ENCODE peak calls at places on chromosomes 3 and 15, in four cellular contexts. One of them, this sample, is unnamed.

GRCh38 chr3:126340943-126341754 is 16.1 kb downstream of the KLF15 start:
- DNase-seq in HepG2: peak; percentile 47
- DNase-seq in A549: no peak
- DNase-seq in GM12878: no peak
- DNase-seq in this sample: no peak

GRCh38 chr3:7915356-7915755 is 586.3 kb upstream of the LMCD1 start:
- DNase-seq in HepG2: no peak
- DNase-seq in GM12878: no peak
- DNase-seq in A549: no peak
- DNase-seq in this sample: no peak

GRCh38 chr15:89833966-89834365 is 19.3 kb upstream of the ANPEP start:
- DNase-seq in GM12878: no peak
- DNase-seq in A549: no peak
- DNase-seq in HepG2: no peak
- DNase-seq in this sample: no peak

GRCh38 chr3:37217098-37217849 is 42.9 kb upstream of the LRRFIP2 start:
- DNase-seq in A549: no peak
- DNase-seq in HepG2: peak; percentile 81
- DNase-seq in GM12878: no peak
- DNase-seq in this sample: no peak

GRCh38 chr3:15713364-15713763 is 84.4 kb downstream of the ANKRD28 start:
- DNase-seq in A549: no peak
- DNase-seq in GM12878: no peak
- DNase-seq in HepG2: no peak
- DNase-seq in this sample: no peak

GRCh38 chr15:46277451-46277850 is 642.6 kb downstream of the SQOR start:
- DNase-seq in A549: no peak
- DNase-seq in HepG2: no peak
- DNase-seq in GM12878: no peak
- DNase-seq in this sample: no peak

GRCh38 chr3:99864289-99864688 is 46.6 kb downstream of the CMSS1 start:
- DNase-seq in GM12878: no peak
- DNase-seq in A549: no peak
- DNase-seq in HepG2: no peak
- DNase-seq in this sample: no peak

GRCh38 chr15:39786444-39787056 is 3.9 kb upstream of the FSIP1 start:
- DNase-seq in A549: peak; percentile 44
- DNase-seq in GM12878: no peak
- DNase-seq in HepG2: peak; percentile 47
- DNase-seq in this sample: peak; percentile 93

GRCh38 chr3:157752952-157753351 is 249.7 kb upstream of the VEPH1 start:
- DNase-seq in GM12878: no peak
- DNase-seq in A549: no peak
- DNase-seq in HepG2: no peak
- DNase-seq in this sample: no peak

GRCh38 chr3:40989141-40990061 is 209.9 kb upstream of the CTNNB1 start:
- DNase-seq in HepG2: no peak
- DNase-seq in GM12878: no peak
- DNase-seq in A549: no peak
- DNase-seq in this sample: no peak

GRCh38 chr3:107416886-107417285 is 39.6 kb downstream of the CCDC54 start:
- DNase-seq in A549: no peak
- DNase-seq in GM12878: no peak
- DNase-seq in HepG2: no peak
- DNase-seq in this sample: no peak

GRCh38 chr15:94858011-94858410 is 626.6 kb downstream of the MCTP2 start:
- DNase-seq in GM12878: no peak
- DNase-seq in A549: no peak
- DNase-seq in HepG2: no peak
- DNase-seq in this sample: peak; percentile 39

GRCh38 chr15:90463381-90463780 is 66.3 kb upstream of the CRTC3 start:
- DNase-seq in GM12878: no peak
- DNase-seq in A549: peak; percentile 14
- DNase-seq in HepG2: no peak
- DNase-seq in this sample: no peak

GRCh38 chr15:67595572-67595971 is 53.1 kb downstream of the MAP2K5 start:
- DNase-seq in HepG2: no peak
- DNase-seq in A549: no peak
- DNase-seq in GM12878: no peak
- DNase-seq in this sample: no peak

GRCh38 chr3:192516850-192517249 is 210.5 kb downstream of the FGF12 start:
- DNase-seq in GM12878: no peak
- DNase-seq in HepG2: no peak
- DNase-seq in A549: no peak
- DNase-seq in this sample: no peak

GRCh38 chr3:114527036-114527644 is 233.3 kb downstream of the TIGIT start:
- DNase-seq in HepG2: peak; percentile 9
- DNase-seq in GM12878: no peak
- DNase-seq in A549: peak; percentile 14
- DNase-seq in this sample: peak; percentile 60

GRCh38 chr3:56858331-56858730 is 56.6 kb upstream of the ARHGEF3 start:
- DNase-seq in HepG2: peak; percentile 25
- DNase-seq in A549: no peak
- DNase-seq in GM12878: no peak
- DNase-seq in this sample: no peak

GRCh38 chr3:190099099-190099498 is 21.6 kb downstream of the P3H2 start:
- DNase-seq in GM12878: no peak
- DNase-seq in HepG2: no peak
- DNase-seq in A549: no peak
- DNase-seq in this sample: no peak

GRCh38 chr3:142237891-142238290 is 12.5 kb upstream of the GK5 start:
- DNase-seq in GM12878: no peak
- DNase-seq in A549: no peak
- DNase-seq in HepG2: no peak
- DNase-seq in this sample: no peak
- TF ChIP-seq JUNB in GM12878: no peak
- TF ChIP-seq JUNB in A549: no peak
- TF ChIP-seq JUNB in HepG2: no peak
- TF ChIP-seq JUNB in this sample: no peak

DNA sequence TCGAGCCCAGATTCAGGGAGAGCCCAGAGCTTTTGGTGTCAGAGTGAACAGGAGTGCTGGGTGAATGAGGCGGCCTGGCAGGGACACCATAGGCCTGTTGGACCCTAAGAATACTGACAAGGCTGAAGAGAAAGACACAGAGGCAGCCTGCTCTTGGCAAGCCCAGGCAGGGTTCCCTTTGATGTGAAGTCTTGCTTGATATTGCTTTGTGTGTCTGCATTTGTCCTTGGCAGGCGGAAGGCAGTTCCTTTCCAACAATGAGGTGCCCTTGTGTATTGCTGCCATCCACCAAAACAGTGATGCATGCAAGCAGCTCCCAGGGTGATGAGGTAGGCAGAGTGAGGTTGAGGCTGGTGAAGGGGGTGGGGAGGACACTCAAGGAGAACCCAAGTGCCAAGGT is 152.7 kb upstream of the TSC22D2 start:
- DNase-seq in A549: no peak
- DNase-seq in HepG2: peak; percentile 7
- DNase-seq in GM12878: no peak
- DNase-seq in this sample: no peak
- TF ChIP-seq JUNB in A549: no peak
- TF ChIP-seq JUNB in HepG2: no peak
- TF ChIP-seq JUNB in GM12878: no peak
- TF ChIP-seq JUNB in this sample: no peak

GRCh38 chr15:65901336-65901735 is 32.0 kb downstream of the RAB11A start:
- DNase-seq in A549: no peak
- DNase-seq in GM12878: no peak
- DNase-seq in HepG2: no peak
- DNase-seq in this sample: no peak

GRCh38 chr15:65900488-65900887 is 31.2 kb downstream of the RAB11A start:
- DNase-seq in HepG2: no peak
- DNase-seq in GM12878: no peak
- DNase-seq in A549: no peak
- DNase-seq in this sample: no peak

GRCh38 chr15:65903296-65904073 is 34.2 kb downstream of the RAB11A start:
- DNase-seq in GM12878: no peak
- DNase-seq in A549: no peak
- DNase-seq in HepG2: peak; percentile 12
- DNase-seq in this sample: no peak

GRCh38 chr15:65901836-65902235 is 32.5 kb downstream of the RAB11A start:
- DNase-seq in GM12878: no peak
- DNase-seq in HepG2: no peak
- DNase-seq in A549: no peak
- DNase-seq in this sample: no peak

GRCh38 chr15:65902373-65902772 is 33.1 kb downstream of the RAB11A start:
- DNase-seq in A549: peak; percentile 84
- DNase-seq in GM12878: peak; percentile 57
- DNase-seq in HepG2: peak; percentile 23
- DNase-seq in this sample: peak; percentile 31
- TF ChIP-seq JUNB in A549: no peak
- TF ChIP-seq JUNB in GM12878: no peak
- TF ChIP-seq JUNB in HepG2: no peak
- TF ChIP-seq JUNB in this sample: no peak

GRCh38 chr3:163490119-163490518 is 1588.2 kb downstream of the SI start:
- DNase-seq in GM12878: no peak
- DNase-seq in A549: peak; percentile 67
- DNase-seq in HepG2: peak; percentile 57
- DNase-seq in this sample: peak; percentile 76
- TF ChIP-seq JUNB in GM12878: no peak
- TF ChIP-seq JUNB in A549: no peak
- TF ChIP-seq JUNB in HepG2: no peak
- TF ChIP-seq JUNB in this sample: no peak

DNA sequence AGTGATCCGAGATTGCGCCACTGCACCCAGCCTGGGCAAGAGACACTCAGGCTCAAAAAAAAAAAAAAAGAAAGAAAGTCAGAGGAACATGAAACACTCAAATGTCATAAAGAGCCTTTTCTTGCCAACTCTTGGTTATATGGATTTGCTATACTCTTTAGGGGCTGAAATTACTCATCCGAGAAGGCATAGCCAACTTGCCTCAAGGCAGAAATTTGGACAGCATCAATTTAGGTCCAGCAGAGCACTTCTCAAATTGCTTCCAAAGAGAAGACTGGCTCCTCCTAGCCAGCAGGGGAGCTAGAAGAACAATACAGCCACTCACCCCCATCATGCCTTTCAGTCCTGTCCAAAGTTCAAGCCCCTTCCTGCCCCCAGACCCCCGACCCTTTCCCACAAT is 43.8 kb downstream of the OSBPL10 start:
- DNase-seq in GM12878: no peak
- DNase-seq in HepG2: no peak
- DNase-seq in A549: no peak
- DNase-seq in this sample: no peak
- TF ChIP-seq JUNB in GM12878: no peak
- TF ChIP-seq JUNB in HepG2: no peak
- TF ChIP-seq JUNB in A549: no peak
- TF ChIP-seq JUNB in this sample: no peak

GRCh38 chr3:184710870-184711365 is 946 bp downstream of the MAGEF1 start:
- DNase-seq in GM12878: peak; percentile 25
- DNase-seq in A549: peak; percentile 11
- DNase-seq in HepG2: no peak
- DNase-seq in this sample: no peak
- TF ChIP-seq JUNB in GM12878: no peak
- TF ChIP-seq JUNB in A549: no peak
- TF ChIP-seq JUNB in HepG2: no peak
- TF ChIP-seq JUNB in this sample: no peak

GRCh38 chr3:48301020-48301813 is 32.2 kb downstream of the SPINK8 start:
- DNase-seq in A549: peak; percentile 89
- DNase-seq in HepG2: peak; percentile 80
- DNase-seq in GM12878: peak; percentile 74
- DNase-seq in this sample: peak; percentile 92

GRCh38 chr3:48297111-48297810 is 36.2 kb downstream of the SPINK8 start:
- DNase-seq in A549: no peak
- DNase-seq in HepG2: no peak
- DNase-seq in GM12878: no peak
- DNase-seq in this sample: no peak

GRCh38 chr3:48294611-48295263 is 38.7 kb downstream of the SPINK8 start:
- DNase-seq in GM12878: no peak
- DNase-seq in HepG2: no peak
- DNase-seq in A549: no peak
- DNase-seq in this sample: no peak

GRCh38 chr3:48299746-48300361 is 33.6 kb downstream of the SPINK8 start:
- DNase-seq in GM12878: no peak
- DNase-seq in HepG2: no peak
- DNase-seq in A549: no peak
- DNase-seq in this sample: no peak

GRCh38 chr3:48296699-48297098 is 36.8 kb downstream of the SPINK8 start:
- DNase-seq in A549: no peak
- DNase-seq in GM12878: no peak
- DNase-seq in HepG2: no peak
- DNase-seq in this sample: no peak
- TF ChIP-seq JUNB in A549: no peak
- TF ChIP-seq JUNB in GM12878: no peak
- TF ChIP-seq JUNB in HepG2: no peak
- TF ChIP-seq JUNB in this sample: no peak

GRCh38 chr3:122519693-122520092 is 5.0 kb upstream of the KPNA1 start:
- DNase-seq in HepG2: no peak
- DNase-seq in A549: no peak
- DNase-seq in GM12878: no peak
- DNase-seq in this sample: no peak
- TF ChIP-seq JUNB in HepG2: no peak
- TF ChIP-seq JUNB in A549: no peak
- TF ChIP-seq JUNB in GM12878: no peak
- TF ChIP-seq JUNB in this sample: no peak

GRCh38 chr3:29440321-29441019 is 159.6 kb downstream of the RBMS3 start:
- DNase-seq in GM12878: no peak
- DNase-seq in HepG2: no peak
- DNase-seq in A549: no peak
- DNase-seq in this sample: peak; percentile 30
- TF ChIP-seq JUNB in GM12878: no peak
- TF ChIP-seq JUNB in HepG2: no peak
- TF ChIP-seq JUNB in A549: no peak
- TF ChIP-seq JUNB in this sample: no peak

GRCh38 chr3:17491601-17492000 is 250.8 kb downstream of the TBC1D5 start:
- DNase-seq in A549: no peak
- DNase-seq in GM12878: no peak
- DNase-seq in HepG2: no peak
- DNase-seq in this sample: no peak
- TF ChIP-seq JUNB in A549: no peak
- TF ChIP-seq JUNB in GM12878: no peak
- TF ChIP-seq JUNB in HepG2: no peak
- TF ChIP-seq JUNB in this sample: no peak

This sample was measured in GM23338.